ENCODE peak calls at places on chromosomes 3 and 15, in nine cellular contexts. One of them, this sample, is unnamed.

GRCh38 chr3:66934041-66934440 is 64.1 kb upstream of the KBTBD8 start:
- DNase-seq in neuronal stem cell: no peak
- DNase-seq in RKO: no peak
- DNase-seq in stimulated activated CD8-positive, alpha-beta memory T cell treated with anti-CD3 and anti-CD28 coated beads, Interleukin-2, amount 100 ng/mL, for 1 hour: no peak
- DNase-seq in endothelial cell of umbilical vein: no peak
- DNase-seq in IMR-90: no peak
- DNase-seq in cardiac muscle cell: no peak
- DNase-seq in NCI-H460: no peak
- DNase-seq in Panc1: no peak
- DNase-seq in this sample: no peak

GRCh38 chr3:62119139-62119538 is 254.2 kb downstream of the FEZF2 start:
- DNase-seq in neuronal stem cell: no peak
- DNase-seq in RKO: no peak
- DNase-seq in stimulated activated CD8-positive, alpha-beta memory T cell treated with anti-CD3 and anti-CD28 coated beads, Interleukin-2, amount 100 ng/mL, for 1 hour: no peak
- DNase-seq in endothelial cell of umbilical vein: no peak
- DNase-seq in IMR-90: no peak
- DNase-seq in cardiac muscle cell: no peak
- DNase-seq in NCI-H460: no peak
- DNase-seq in Panc1: no peak
- DNase-seq in this sample: no peak

GRCh38 chr15:47523669-47524068 is 193.6 kb upstream of the SEMA6D start:
- DNase-seq in neuronal stem cell: no peak
- DNase-seq in RKO: no peak
- DNase-seq in stimulated activated CD8-positive, alpha-beta memory T cell treated with anti-CD3 and anti-CD28 coated beads, Interleukin-2, amount 100 ng/mL, for 1 hour: no peak
- DNase-seq in endothelial cell of umbilical vein: peak; percentile 66
- DNase-seq in IMR-90: peak; percentile 80
- DNase-seq in cardiac muscle cell: peak; percentile 52
- DNase-seq in NCI-H460: no peak
- DNase-seq in Panc1: no peak
- DNase-seq in this sample: no peak

GRCh38 chr15:49038382-49038781 is 7.9 kb downstream of the SECISBP2L start:
- DNase-seq in neuronal stem cell: no peak
- DNase-seq in RKO: no peak
- DNase-seq in stimulated activated CD8-positive, alpha-beta memory T cell treated with anti-CD3 and anti-CD28 coated beads, Interleukin-2, amount 100 ng/mL, for 1 hour: no peak
- DNase-seq in endothelial cell of umbilical vein: no peak
- DNase-seq in IMR-90: no peak
- DNase-seq in cardiac muscle cell: no peak
- DNase-seq in NCI-H460: no peak
- DNase-seq in Panc1: no peak
- DNase-seq in this sample: no peak

GRCh38 chr3:157464283-157464682 is 27.6 kb downstream of the PTX3 start:
- DNase-seq in neuronal stem cell: no peak
- DNase-seq in RKO: no peak
- DNase-seq in stimulated activated CD8-positive, alpha-beta memory T cell treated with anti-CD3 and anti-CD28 coated beads, Interleukin-2, amount 100 ng/mL, for 1 hour: no peak
- DNase-seq in endothelial cell of umbilical vein: no peak
- DNase-seq in IMR-90: peak; percentile 86
- DNase-seq in cardiac muscle cell: no peak
- DNase-seq in NCI-H460: no peak
- DNase-seq in Panc1: no peak
- DNase-seq in this sample: no peak

GRCh38 chr3:53939081-53939582 is 47.5 kb upstream of the SELENOK start:
- DNase-seq in neuronal stem cell: peak; percentile 11
- DNase-seq in RKO: no peak
- DNase-seq in stimulated activated CD8-positive, alpha-beta memory T cell treated with anti-CD3 and anti-CD28 coated beads, Interleukin-2, amount 100 ng/mL, for 1 hour: no peak
- DNase-seq in endothelial cell of umbilical vein: no peak
- DNase-seq in IMR-90: no peak
- DNase-seq in cardiac muscle cell: no peak
- DNase-seq in NCI-H460: no peak
- DNase-seq in Panc1: no peak
- DNase-seq in this sample: no peak

GRCh38 chr3:24158756-24159155 is 213.7 kb downstream of the NR1D2 start:
- DNase-seq in neuronal stem cell: no peak
- DNase-seq in RKO: peak; percentile 11
- DNase-seq in stimulated activated CD8-positive, alpha-beta memory T cell treated with anti-CD3 and anti-CD28 coated beads, Interleukin-2, amount 100 ng/mL, for 1 hour: no peak
- DNase-seq in endothelial cell of umbilical vein: no peak
- DNase-seq in IMR-90: no peak
- DNase-seq in cardiac muscle cell: no peak
- DNase-seq in NCI-H460: no peak
- DNase-seq in Panc1: no peak
- DNase-seq in this sample: no peak

GRCh38 chr3:100590114-100590839 is 19.1 kb upstream of the ADGRG7 start:
- DNase-seq in neuronal stem cell: peak; percentile 75
- DNase-seq in RKO: peak; percentile 79
- DNase-seq in stimulated activated CD8-positive, alpha-beta memory T cell treated with anti-CD3 and anti-CD28 coated beads, Interleukin-2, amount 100 ng/mL, for 1 hour: peak; percentile 26
- DNase-seq in endothelial cell of umbilical vein: peak; percentile 80
- DNase-seq in IMR-90: peak; percentile 76
- DNase-seq in cardiac muscle cell: peak; percentile 76
- DNase-seq in NCI-H460: peak; percentile 61
- DNase-seq in Panc1: peak; percentile 70
- DNase-seq in this sample: peak; percentile 71

GRCh38 chr15:80309769-80310384 is 57.9 kb upstream of the CTXND1 start:
- DNase-seq in neuronal stem cell: peak; percentile 30
- DNase-seq in RKO: peak; percentile 12
- DNase-seq in stimulated activated CD8-positive, alpha-beta memory T cell treated with anti-CD3 and anti-CD28 coated beads, Interleukin-2, amount 100 ng/mL, for 1 hour: no peak
- DNase-seq in endothelial cell of umbilical vein: peak; percentile 11
- DNase-seq in IMR-90: peak; percentile 34
- DNase-seq in cardiac muscle cell: peak; percentile 55
- DNase-seq in NCI-H460: no peak
- DNase-seq in Panc1: no peak
- DNase-seq in this sample: peak; percentile 24